ENCODE peak calls at places on chromosomes 7 and 10, in ten cellular contexts. D, W, K, L, E, V, C, G, M and J are unnamed samples.

GRCh38 chr7:102991540-102992214 is 78.9 kb downstream of the LRRC17 start:
- DNase-seq in D (no peak), W (no peak), K (no peak), L (no peak), E (no peak), V (no peak), C (peak; percentile 45), G (no peak), M (peak; percentile 53), J (peak; percentile 96)

GRCh38 chr7:140079121-140079536 is 16.4 kb upstream of the PARP12 start:
- DNase-seq in D (peak; percentile 46), W (no peak), K (no peak), L (no peak), E (peak; percentile 40), V (no peak), C (no peak), G (peak; percentile 35), M (peak; percentile 73), J (peak; percentile 43)

GRCh38 chr7:64849924-64850499 is 53.1 kb upstream of the ZNF273 start:
- DNase-seq in D (no peak), W (no peak), K (no peak), L (no peak), E (no peak), V (no peak), C (no peak), G (peak; percentile 0), M (no peak), J (no peak)

GRCh38 chr7:15057272-15057671 is 154.7 kb upstream of the DGKB start:
- DNase-seq in D (no peak), W (no peak), K (no peak), L (no peak), E (no peak), V (no peak), C (no peak), G (no peak), M (no peak), J (no peak)

GRCh38 chr7:75885011-75885410 is 6.2 kb downstream of the RHBDD2 start:
- DNase-seq in D (no peak), W (no peak), K (no peak), L (no peak), E (no peak), V (no peak), C (no peak), G (no peak), M (no peak), J (no peak)

GRCh38 chr10:89632824-89633223 is 12.2 kb downstream of the PANK1 start:
- DNase-seq in D (no peak), W (no peak), K (no peak), L (no peak), E (no peak), V (no peak), C (no peak), G (no peak), M (no peak), J (no peak)

GRCh38 chr7:78218051-78218450 is 419.5 kb downstream of the PHTF2 start:
- DNase-seq in D (no peak), W (no peak), K (no peak), L (no peak), E (no peak), V (no peak), C (no peak), G (no peak), M (no peak), J (peak; percentile 19)

GRCh38 chr10:73968101-73968515 is 29.8 kb upstream of the VCL start:
- DNase-seq in D (no peak), W (no peak), K (no peak), L (no peak), E (no peak), V (no peak), C (no peak), G (peak; percentile 44), M (no peak), J (peak; percentile 53)

DNA sequence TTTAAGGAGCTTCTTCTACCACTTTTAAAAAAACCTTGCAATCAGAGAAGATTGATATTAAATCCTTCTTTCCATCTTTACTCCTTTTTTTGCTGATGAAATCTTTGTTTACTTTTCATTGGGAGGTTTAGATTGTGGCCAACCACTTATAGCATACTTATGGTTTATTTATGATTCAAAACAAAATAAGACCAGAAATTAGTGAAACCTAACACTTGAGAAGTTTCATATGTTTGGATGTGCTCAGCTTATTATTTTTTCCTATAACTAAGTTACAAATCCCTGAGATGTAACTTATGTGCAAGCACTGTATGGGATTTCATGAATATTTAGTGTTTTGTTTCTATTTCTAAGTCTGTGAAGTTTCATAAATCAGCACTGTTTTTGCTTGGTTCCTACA is 13.6 kb upstream of the PRPS1L1 start:
- DNase-seq in D (no peak), W (no peak), K (no peak), L (no peak), E (no peak), V (no peak), C (no peak), G (no peak), M (no peak), J (no peak)
- H3K4me1 ChIP-seq in D (no peaks in the 10 kb centered on the region), W (peaks cover 12% of the 10 kb centered on the region), K (no peaks in the 10 kb centered on the region), L (no peaks in the 10 kb centered on the region), E (no peaks in the 10 kb centered on the region), V (no peaks in the 10 kb centered on the region), C (no peaks in the 10 kb centered on the region), G (peaks cover 7% of the 10 kb centered on the region), M (no peaks in the 10 kb centered on the region), J (no peaks in the 10 kb centered on the region)

GRCh38 chr10:112954974-112955735 is 5.1 kb downstream of the TCF7L2 start:
- DNase-seq in D (no peak), W (no peak), K (peak; percentile 19), L (no peak), E (no peak), V (no peak), C (no peak), G (no peak), M (no peak), J (no peak)

GRCh38 chr10:112953075-112953501 is 3.0 kb downstream of the TCF7L2 start:
- DNase-seq in D (no peak), W (peak; percentile 33), K (peak; percentile 73), L (no peak), E (no peak), V (peak; percentile 38), C (peak; percentile 46), G (peak; percentile 59), M (peak; percentile 46), J (peak; percentile 48)

GRCh38 chr10:112952282-112952991 is 2.4 kb downstream of the TCF7L2 start:
- DNase-seq in D (no peak), W (peak; percentile 22), K (peak; percentile 68), L (peak; percentile 71), E (no peak), V (no peak), C (peak; percentile 22), G (peak; percentile 58), M (peak; percentile 39), J (no peak)

GRCh38 chr10:112955736-112956421 is 5.8 kb downstream of the TCF7L2 start:
- DNase-seq in D (no peak), W (no peak), K (peak; percentile 35), L (no peak), E (no peak), V (no peak), C (peak; percentile 24), G (no peak), M (no peak), J (peak; percentile 86)

GRCh38 chr10:112953760-112954159 is 3.7 kb downstream of the TCF7L2 start:
- DNase-seq in D (no peak), W (no peak), K (peak; percentile 25), L (no peak), E (no peak), V (no peak), C (no peak), G (no peak), M (no peak), J (peak; percentile 72)
- H3K4me1 ChIP-seq in D (peaks cover 51% of the 10 kb centered on the region), W (peaks cover 80% of the 10 kb centered on the region), K (peaks cover 43% of the 10 kb centered on the region), L (peaks cover 55% of the 10 kb centered on the region), E (peaks cover 9% of the 10 kb centered on the region), V (peaks cover 68% of the 10 kb centered on the region), C (peaks cover 37% of the 10 kb centered on the region), G (peaks cover 54% of the 10 kb centered on the region), M (peaks cover 25% of the 10 kb centered on the region), J (peaks cover 23% of the 10 kb centered on the region)

DNA sequence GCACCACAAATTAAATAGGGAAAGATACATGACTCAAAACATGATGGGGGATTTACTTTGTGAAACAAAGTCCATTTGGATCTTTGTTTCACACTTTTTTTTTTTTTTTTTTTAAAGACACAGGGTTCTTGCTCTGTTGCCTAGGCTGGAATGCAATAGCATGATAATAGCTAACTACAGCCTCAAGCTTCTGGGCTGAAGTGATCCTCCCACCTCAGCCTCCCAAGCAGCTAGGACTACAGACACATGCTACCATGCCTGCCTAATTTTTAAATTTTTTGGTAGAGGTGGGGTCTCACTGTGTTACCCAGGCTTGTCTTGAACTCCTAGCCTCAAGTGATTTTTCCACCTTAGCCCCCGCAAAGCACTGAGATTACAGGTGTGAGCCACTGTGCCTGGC is 172.6 kb upstream of the KLF14 start:
- DNase-seq in D (no peak), W (no peak), K (no peak), L (no peak), E (no peak), V (no peak), C (no peak), G (no peak), M (no peak), J (no peak)
- H3K4me1 ChIP-seq in D (peaks cover 27% of the 10 kb centered on the region), W (peaks cover 72% of the 10 kb centered on the region), K (peaks cover 68% of the 10 kb centered on the region), L (peaks cover 37% of the 10 kb centered on the region), E (peaks cover 39% of the 10 kb centered on the region), V (peaks cover 79% of the 10 kb centered on the region), C (peaks cover 70% of the 10 kb centered on the region), G (no peaks in the 10 kb centered on the region), M (peaks cover 14% of the 10 kb centered on the region), J (peaks cover 34% of the 10 kb centered on the region)

GRCh38 chr7:2144926-2145325 is 87.8 kb downstream of the MAD1L1 start:
- DNase-seq in D (no peak), W (no peak), K (no peak), L (no peak), E (no peak), V (no peak), C (no peak), G (no peak), M (no peak), J (no peak)

GRCh38 chr7:2148189-2148588 is 84.6 kb downstream of the MAD1L1 start:
- DNase-seq in D (no peak), W (no peak), K (no peak), L (no peak), E (no peak), V (no peak), C (no peak), G (no peak), M (no peak), J (no peak)

GRCh38 chr7:2145835-2146580 is 86.7 kb downstream of the MAD1L1 start:
- DNase-seq in D (no peak), W (no peak), K (no peak), L (no peak), E (no peak), V (no peak), C (no peak), G (no peak), M (no peak), J (no peak)

GRCh38 chr7:2148814-2149213 is 83.9 kb downstream of the MAD1L1 start:
- DNase-seq in D (no peak), W (no peak), K (no peak), L (no peak), E (no peak), V (no peak), C (no peak), G (no peak), M (no peak), J (no peak)

DNA sequence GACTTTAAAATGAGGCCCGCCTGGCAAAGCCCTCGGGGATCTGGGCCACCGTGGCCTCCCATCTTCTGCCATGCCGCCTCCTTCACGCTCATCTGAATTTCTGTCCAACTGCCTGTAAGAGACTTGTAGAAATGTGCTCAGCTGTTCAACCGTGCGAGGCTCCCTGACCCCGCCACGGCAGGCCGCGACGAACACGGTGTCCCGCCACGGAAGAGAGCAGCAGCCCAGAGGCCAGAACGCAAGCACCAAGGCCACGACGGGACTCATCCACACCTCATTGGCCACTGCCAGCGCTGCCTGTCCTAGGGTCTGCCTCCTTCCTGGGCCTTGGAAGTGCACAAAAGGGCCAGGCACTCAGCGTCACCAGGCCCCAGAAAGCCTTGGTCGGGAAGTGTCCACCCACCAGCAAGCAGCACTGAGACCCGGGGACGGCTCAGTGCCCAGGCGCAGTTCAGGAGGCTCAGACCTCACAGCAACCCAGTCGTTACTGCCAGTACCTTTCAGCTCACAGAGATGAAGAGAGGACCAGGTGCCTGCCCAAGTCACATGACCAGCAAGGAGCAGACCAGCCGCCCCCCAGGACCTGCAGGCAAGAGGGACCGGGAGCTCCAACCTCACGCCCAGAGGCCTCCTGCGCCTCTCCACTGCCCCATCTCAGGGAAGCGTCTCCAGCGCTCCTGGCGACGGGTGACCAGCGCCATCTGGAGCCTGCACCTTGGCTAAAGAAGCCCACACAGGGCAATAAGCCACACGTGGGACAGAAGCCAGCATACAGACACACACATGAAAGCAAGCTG is 85.9 kb downstream of the MAD1L1 start:
- DNase-seq in D (no peak), W (no peak), K (no peak), L (no peak), E (no peak), V (no peak), C (no peak), G (no peak), M (no peak), J (no peak)
- H3K4me1 ChIP-seq in D (no peaks in the 10 kb centered on the region), W (peaks cover 23% of the 10 kb centered on the region), K (no peaks in the 10 kb centered on the region), L (no peaks in the 10 kb centered on the region), E (no peaks in the 10 kb centered on the region), V (no peaks in the 10 kb centered on the region), C (no peaks in the 10 kb centered on the region), G (peaks cover 12% of the 10 kb centered on the region), M (no peaks in the 10 kb centered on the region), J (no peaks in the 10 kb centered on the region)